ENCODE peak calls at places on chromosomes 5 and 9, in seven cellular contexts. One of them, this sample, is unnamed. For H3K4me1, H4K20me1 and H3K9me3, the result is how much of the 10 kb centered on the place peaks cover.

GRCh38 chr5:2007437-2007905 is 124.7 kb upstream of the IRX4 start:
- DNase-seq in IMR-90: no peak
- DNase-seq in HepG2: no peak
- DNase-seq in GM23248: no peak
- DNase-seq in K562: no peak
- DNase-seq in DND-41: no peak
- DNase-seq in SK-N-SH: no peak
- DNase-seq in this sample: no peak

GRCh38 chr5:180414176-180414575 is 61.0 kb upstream of the GFPT2 start:
- DNase-seq in IMR-90: no peak
- DNase-seq in HepG2: no peak
- DNase-seq in GM23248: no peak
- DNase-seq in K562: no peak
- DNase-seq in DND-41: no peak
- DNase-seq in SK-N-SH: no peak
- DNase-seq in this sample: no peak

GRCh38 chr5:10528056-10528816 is 35.6 kb upstream of the ANKRD33B start:
- DNase-seq in IMR-90: peak
- DNase-seq in HepG2: no peak
- DNase-seq in GM23248: peak
- DNase-seq in K562: no peak
- DNase-seq in DND-41: peak
- DNase-seq in SK-N-SH: peak
- DNase-seq in this sample: no peak

GRCh38 chr5:94782376-94782775 is 163.9 kb downstream of the SLF1 start:
- DNase-seq in IMR-90: no peak
- DNase-seq in HepG2: no peak
- DNase-seq in GM23248: no peak
- DNase-seq in K562: no peak
- DNase-seq in DND-41: no peak
- DNase-seq in SK-N-SH: no peak
- DNase-seq in this sample: no peak

GRCh38 chr9:86732514-86732913 is 214.8 kb downstream of the GAS1 start:
- DNase-seq in IMR-90: peak
- DNase-seq in HepG2: no peak
- DNase-seq in GM23248: peak
- DNase-seq in K562: no peak
- DNase-seq in DND-41: no peak
- DNase-seq in SK-N-SH: no peak
- DNase-seq in this sample: peak

GRCh38 chr5:168881427-168882149 is 302.4 kb upstream of the PANK3 start:
- DNase-seq in IMR-90: no peak
- DNase-seq in HepG2: no peak
- DNase-seq in GM23248: no peak
- DNase-seq in K562: peak
- DNase-seq in DND-41: no peak
- DNase-seq in SK-N-SH: peak
- DNase-seq in this sample: no peak

GRCh38 chr9:112705773-112706427 is 12.0 kb downstream of the INIP start:
- DNase-seq in IMR-90: peak
- DNase-seq in HepG2: peak
- DNase-seq in GM23248: peak
- DNase-seq in K562: no peak
- DNase-seq in DND-41: no peak
- DNase-seq in SK-N-SH: peak
- DNase-seq in this sample: no peak

GRCh38 chr9:123020796-123021195 is 12.7 kb upstream of the GPR21 start:
- DNase-seq in IMR-90: no peak
- DNase-seq in HepG2: no peak
- DNase-seq in GM23248: no peak
- DNase-seq in K562: no peak
- DNase-seq in DND-41: no peak
- DNase-seq in SK-N-SH: no peak
- DNase-seq in this sample: no peak

GRCh38 chr5:133244242-133244641 is 192.4 kb downstream of the HSPA4 start:
- DNase-seq in IMR-90: peak
- DNase-seq in HepG2: peak
- DNase-seq in GM23248: no peak
- DNase-seq in K562: no peak
- DNase-seq in DND-41: peak
- DNase-seq in SK-N-SH: peak
- DNase-seq in this sample: no peak

GRCh38 chr5:147483961-147484707 is 25.7 kb downstream of the DPYSL3 start:
- DNase-seq in IMR-90: peak
- DNase-seq in HepG2: no peak
- DNase-seq in GM23248: peak
- DNase-seq in K562: no peak
- DNase-seq in DND-41: no peak
- DNase-seq in SK-N-SH: peak
- DNase-seq in this sample: peak

GRCh38 chr5:139251695-139252288 is 41.7 kb upstream of the MATR3 start:
- DNase-seq in IMR-90: peak
- DNase-seq in HepG2: no peak
- DNase-seq in GM23248: peak
- DNase-seq in K562: no peak
- DNase-seq in DND-41: no peak
- DNase-seq in SK-N-SH: no peak
- DNase-seq in this sample: peak

GRCh38 chr9:87889065-87889881 is 6.6 kb downstream of the SPATA31E1 start:
- DNase-seq in IMR-90: no peak
- DNase-seq in HepG2: no peak
- DNase-seq in GM23248: no peak
- DNase-seq in K562: no peak
- DNase-seq in DND-41: no peak
- DNase-seq in SK-N-SH: no peak
- DNase-seq in this sample: no peak

GRCh38 chr5:43461066-43461465 is 22.6 kb downstream of the TMEM267 start:
- DNase-seq in IMR-90: no peak
- DNase-seq in HepG2: no peak
- DNase-seq in GM23248: no peak
- DNase-seq in K562: no peak
- DNase-seq in DND-41: no peak
- DNase-seq in SK-N-SH: no peak
- DNase-seq in this sample: no peak

GRCh38 chr5:62812653-62813329 is 234.2 kb downstream of the LRRC70 start:
- DNase-seq in IMR-90: no peak
- DNase-seq in HepG2: no peak
- DNase-seq in GM23248: peak
- DNase-seq in K562: no peak
- DNase-seq in DND-41: no peak
- DNase-seq in SK-N-SH: no peak
- DNase-seq in this sample: no peak

GRCh38 chr5:170570492-170570891 is 66.7 kb downstream of the KCNIP1 start:
- DNase-seq in IMR-90: no peak
- DNase-seq in HepG2: no peak
- DNase-seq in GM23248: no peak
- DNase-seq in K562: no peak
- DNase-seq in DND-41: no peak
- DNase-seq in SK-N-SH: no peak
- DNase-seq in this sample: no peak

GRCh38 chr9:118929317-118929716 is 439.9 kb downstream of the BRINP1 start:
- DNase-seq in IMR-90: peak
- DNase-seq in HepG2: no peak
- DNase-seq in GM23248: peak
- DNase-seq in K562: no peak
- DNase-seq in DND-41: no peak
- DNase-seq in SK-N-SH: no peak
- DNase-seq in this sample: peak

GRCh38 chr5:32144637-32145207 is 29.4 kb downstream of the GOLPH3 start:
- DNase-seq in IMR-90: no peak
- DNase-seq in HepG2: no peak
- DNase-seq in GM23248: no peak
- DNase-seq in K562: no peak
- DNase-seq in DND-41: no peak
- DNase-seq in SK-N-SH: peak
- DNase-seq in this sample: peak

GRCh38 chr5:38596997-38597396 is 40.6 kb upstream of the LIFR start:
- DNase-seq in IMR-90: no peak
- DNase-seq in HepG2: peak
- DNase-seq in GM23248: no peak
- DNase-seq in K562: no peak
- DNase-seq in DND-41: no peak
- DNase-seq in SK-N-SH: no peak
- DNase-seq in this sample: no peak

GRCh38 chr9:68844623-68845612 is 139.9 kb downstream of the PIP5K1B start:
- DNase-seq in IMR-90: peak
- DNase-seq in HepG2: peak
- DNase-seq in GM23248: peak
- DNase-seq in K562: peak
- DNase-seq in DND-41: peak
- DNase-seq in SK-N-SH: peak
- DNase-seq in this sample: no peak

GRCh38 chr5:135327429-135328127 is 71.5 kb downstream of the MACROH2A1 start:
- DNase-seq in IMR-90: no peak
- DNase-seq in HepG2: no peak
- DNase-seq in GM23248: no peak
- DNase-seq in K562: no peak
- DNase-seq in DND-41: no peak
- DNase-seq in SK-N-SH: no peak
- DNase-seq in this sample: no peak

GRCh38 chr9:88953401-88954029 is 37.8 kb upstream of the S1PR3 start:
- DNase-seq in IMR-90: peak
- DNase-seq in HepG2: peak
- DNase-seq in GM23248: peak
- DNase-seq in K562: no peak
- DNase-seq in DND-41: no peak
- DNase-seq in SK-N-SH: no peak
- DNase-seq in this sample: peak

GRCh38 chr5:99771296-99771695 is 763.9 kb upstream of the FAM174A start:
- DNase-seq in IMR-90: no peak
- DNase-seq in HepG2: no peak
- DNase-seq in GM23248: no peak
- DNase-seq in K562: no peak
- DNase-seq in DND-41: no peak
- DNase-seq in SK-N-SH: no peak
- DNase-seq in this sample: no peak

GRCh38 chr5:181164076-181164952 is 16.9 kb downstream of the OR2V2 start:
- DNase-seq in IMR-90: peak
- DNase-seq in HepG2: no peak
- DNase-seq in GM23248: peak
- DNase-seq in K562: no peak
- DNase-seq in DND-41: no peak
- DNase-seq in SK-N-SH: no peak
- DNase-seq in this sample: no peak

GRCh38 chr9:132042324-132042723 is 37.3 kb downstream of the MED27 start:
- DNase-seq in IMR-90: peak
- DNase-seq in HepG2: no peak
- DNase-seq in GM23248: peak
- DNase-seq in K562: peak
- DNase-seq in DND-41: no peak
- DNase-seq in SK-N-SH: no peak
- DNase-seq in this sample: peak

GRCh38 chr5:67773439-67773988 is 442.0 kb upstream of the PIK3R1 start:
- DNase-seq in IMR-90: no peak
- DNase-seq in HepG2: peak
- DNase-seq in GM23248: peak
- DNase-seq in K562: no peak
- DNase-seq in DND-41: no peak
- DNase-seq in SK-N-SH: no peak
- DNase-seq in this sample: peak

GRCh38 chr9:135920973-135921585 is 13.7 kb upstream of the CAMSAP1 start:
- DNase-seq in IMR-90: no peak
- DNase-seq in HepG2: no peak
- DNase-seq in GM23248: no peak
- DNase-seq in K562: no peak
- DNase-seq in DND-41: no peak
- DNase-seq in SK-N-SH: no peak
- DNase-seq in this sample: no peak

GRCh38 chr5:135435467-135436330 is 11.4 kb downstream of the DCANP1 start:
- DNase-seq in IMR-90: no peak
- DNase-seq in HepG2: no peak
- DNase-seq in GM23248: no peak
- DNase-seq in K562: peak
- DNase-seq in DND-41: peak
- DNase-seq in SK-N-SH: peak
- DNase-seq in this sample: peak

GRCh38 chr5:140340605-140341004 is 5.8 kb downstream of the HBEGF start:
- DNase-seq in IMR-90: no peak
- DNase-seq in HepG2: no peak
- DNase-seq in GM23248: no peak
- DNase-seq in K562: no peak
- DNase-seq in DND-41: no peak
- DNase-seq in SK-N-SH: no peak
- DNase-seq in this sample: no peak
- H3K4me1 ChIP-seq in IMR-90: under half
- H3K4me1 ChIP-seq in HepG2: under half
- H3K4me1 ChIP-seq in GM23248: under half
- H3K4me1 ChIP-seq in K562: under half
- H3K4me1 ChIP-seq in DND-41: under half
- H3K4me1 ChIP-seq in SK-N-SH: under half
- H3K4me1 ChIP-seq in this sample: under half

DNA sequence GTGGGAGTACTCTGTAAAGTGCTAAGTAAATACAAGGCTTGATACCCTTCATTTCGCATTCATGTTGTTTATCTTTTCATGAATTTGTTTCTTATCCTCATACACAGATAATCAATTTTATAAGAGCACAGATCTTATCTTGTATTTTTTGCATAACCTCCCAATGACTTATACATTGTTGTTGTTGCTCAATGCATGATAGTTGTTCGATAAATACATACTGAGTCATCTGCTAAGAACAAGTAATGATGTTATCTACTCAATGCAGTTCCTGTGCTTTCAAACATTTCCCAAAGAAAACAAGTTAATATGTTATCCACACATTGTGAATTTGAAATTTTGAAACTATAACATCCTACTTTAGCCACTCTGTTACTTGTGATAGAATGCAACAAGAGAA is 60.7 kb downstream of the TAF11L14 start:
- DNase-seq in IMR-90: no peak
- DNase-seq in HepG2: no peak
- DNase-seq in GM23248: no peak
- DNase-seq in K562: no peak
- DNase-seq in DND-41: no peak
- DNase-seq in SK-N-SH: no peak
- DNase-seq in this sample: no peak
- H4K20me1 ChIP-seq in IMR-90: under half
- H4K20me1 ChIP-seq in HepG2: under half
- H4K20me1 ChIP-seq in GM23248: under half
- H4K20me1 ChIP-seq in K562: under half
- H4K20me1 ChIP-seq in DND-41: under half
- H4K20me1 ChIP-seq in SK-N-SH: under half
- H4K20me1 ChIP-seq in this sample: under half

GRCh38 chr5:179271301-179271650 is 74.0 kb downstream of the ADAMTS2 start:
- DNase-seq in IMR-90: no peak
- DNase-seq in HepG2: no peak
- DNase-seq in GM23248: no peak
- DNase-seq in K562: no peak
- DNase-seq in DND-41: no peak
- DNase-seq in SK-N-SH: peak
- DNase-seq in this sample: no peak
- H3K9me3 ChIP-seq in IMR-90: under half
- H3K9me3 ChIP-seq in HepG2: under half
- H3K9me3 ChIP-seq in GM23248: under half
- H3K9me3 ChIP-seq in K562: under half
- H3K9me3 ChIP-seq in DND-41: under half
- H3K9me3 ChIP-seq in SK-N-SH: under half
- H3K9me3 ChIP-seq in this sample: under half

DNA sequence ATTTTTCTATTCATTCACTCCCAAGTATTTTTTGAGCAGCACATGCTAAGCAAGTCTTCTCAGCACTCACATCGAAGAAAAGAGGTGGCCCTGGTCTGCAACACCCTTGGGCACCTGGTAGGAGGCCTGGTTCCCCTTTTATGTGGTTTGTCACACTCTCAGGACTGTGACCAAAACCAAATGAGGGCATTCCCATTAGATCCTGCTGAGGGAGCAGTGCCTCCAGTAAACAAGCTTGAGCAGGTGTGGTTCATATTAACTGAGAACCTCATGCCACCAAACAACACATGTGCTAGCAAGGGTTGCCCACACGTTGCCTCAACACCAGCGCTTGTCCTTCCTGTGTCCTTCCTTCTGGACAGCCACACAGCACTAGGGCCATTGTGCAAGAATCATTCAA is 26.9 kb upstream of the SYK start:
- DNase-seq in IMR-90: no peak
- DNase-seq in HepG2: no peak
- DNase-seq in GM23248: no peak
- DNase-seq in K562: no peak
- DNase-seq in DND-41: no peak
- DNase-seq in SK-N-SH: no peak
- DNase-seq in this sample: no peak
- H3K4me1 ChIP-seq in IMR-90: under half
- H3K4me1 ChIP-seq in HepG2: under half
- H3K4me1 ChIP-seq in GM23248: under half
- H3K4me1 ChIP-seq in K562: under half
- H3K4me1 ChIP-seq in DND-41: under half
- H3K4me1 ChIP-seq in SK-N-SH: under half
- H3K4me1 ChIP-seq in this sample: under half